ENCODE peak calls at places on chromosomes 1 and 21, in six cellular contexts. S is T-helper 9 cell; Z is LoVo; L is non-pigmented ciliary epithelial cell; Q is activated CD4-positive, alpha-beta T cell treated with anti-CD3 and anti-CD28 coated beads, Interleukin-2, amount 10 ng/mL, durations not matched to agents 7 days and 5 days; D is GM12864. P is an unnamed sample.

GRCh38 chr1:116909511-116910378 is at the start of gene PTGFRN:
- DNase-seq in S (peak), Z (peak), L (no peak), Q (no peak), D (no peak), P (peak)

GRCh38 chr21:25934771-25935224 is 200.0 kb downstream of the GABPA start:
- DNase-seq in S (no peak), Z (no peak), L (peak), Q (peak), D (no peak), P (peak)

GRCh38 chr1:51147394-51147793 is 45.4 kb downstream of the C1orf185 start:
- DNase-seq in S (no peak), Z (no peak), L (no peak), Q (no peak), D (no peak), P (no peak)

GRCh38 chr1:62417351-62417999 is 19.4 kb upstream of the USP1 start:
- DNase-seq in S (no peak), Z (no peak), L (no peak), Q (no peak), D (no peak), P (no peak)

GRCh38 chr1:62782197-62782886 is 1.6 kb upstream of the ATG4C start:
- DNase-seq in S (no peak), Z (no peak), L (peak), Q (no peak), D (no peak), P (no peak)

GRCh38 chr1:244104309-244105060 is 53.4 kb downstream of the ZBTB18 start:
- DNase-seq in S (no peak), Z (peak), L (peak), Q (no peak), D (no peak), P (peak)

GRCh38 chr1:40385437-40386310 is 12.1 kb downstream of the SMAP2 start:
- DNase-seq in S (peak), Z (no peak), L (no peak), Q (peak), D (peak), P (no peak)

GRCh38 chr1:201170533-201171062 is 16.3 kb upstream of the TMEM9 start:
- DNase-seq in S (peak), Z (peak), L (peak), Q (peak), D (peak), P (peak)

GRCh38 chr1:236979149-236979890 is 24.9 kb downstream of the MT1HL1 start:
- DNase-seq in S (no peak), Z (no peak), L (no peak), Q (no peak), D (no peak), P (no peak)

GRCh38 chr1:181482521-181483083 is 715 bp upstream of the CACNA1E start:
- DNase-seq in S (no peak), Z (no peak), L (no peak), Q (peak), D (no peak), P (peak)

GRCh38 chr1:204493145-204493881 is 1.3 kb downstream of the PIK3C2B start:
- DNase-seq in S (peak), Z (peak), L (no peak), Q (peak), D (no peak), P (peak)

GRCh38 chr1:156244126-156244525 is 2.1 kb downstream of the BGLAP start:
- DNase-seq in S (no peak), Z (no peak), L (no peak), Q (no peak), D (no peak), P (no peak)

GRCh38 chr21:35579520-35580293 is 480.6 kb downstream of the SETD4 start:
- DNase-seq in S (no peak), Z (no peak), L (no peak), Q (no peak), D (no peak), P (no peak)

GRCh38 chr1:17765444-17766411 is 10.6 kb downstream of the ACTL8 start:
- DNase-seq in S (no peak), Z (peak), L (peak), Q (no peak), D (no peak), P (peak)

GRCh38 chr1:56824956-56825355 is 5.8 kb upstream of the FYB2 start:
- DNase-seq in S (no peak), Z (no peak), L (no peak), Q (no peak), D (no peak), P (no peak)

GRCh38 chr1:167928457-167928852 is 8.0 kb upstream of the DCAF6 start:
- DNase-seq in S (no peak), Z (no peak), L (no peak), Q (no peak), D (no peak), P (no peak)

GRCh38 chr1:236168716-236169429 is 26.5 kb downstream of the GPR137B start:
- DNase-seq in S (no peak), Z (no peak), L (peak), Q (no peak), D (no peak), P (peak)

GRCh38 chr1:175481126-175482071 is 262.0 kb downstream of the TNR start:
- DNase-seq in S (no peak), Z (peak), L (no peak), Q (no peak), D (no peak), P (no peak)

GRCh38 chr21:26506951-26507350 is 66.1 kb downstream of the CYYR1 start:
- DNase-seq in S (no peak), Z (no peak), L (peak), Q (no peak), D (no peak), P (peak)

GRCh38 chr21:39676054-39676771 is 63.5 kb downstream of the B3GALT5 start:
- DNase-seq in S (no peak), Z (no peak), L (no peak), Q (no peak), D (no peak), P (peak)

GRCh38 chr1:196723325-196724185 is 51.1 kb upstream of the CFHR3 start:
- DNase-seq in S (peak), Z (peak), L (no peak), Q (peak), D (peak), P (peak)

GRCh38 chr1:14517813-14518180 is 80.7 kb upstream of the KAZN start:
- DNase-seq in S (no peak), Z (no peak), L (no peak), Q (no peak), D (no peak), P (no peak)

GRCh38 chr1:9119745-9120144 is 9.2 kb downstream of the GPR157 start:
- DNase-seq in S (no peak), Z (no peak), L (no peak), Q (no peak), D (no peak), P (no peak)

GRCh38 chr1:67532452-67533216 is 102.4 kb upstream of the SERBP1 start:
- DNase-seq in S (no peak), Z (peak), L (peak), Q (peak), D (peak), P (peak)

GRCh38 chr1:17485280-17485679 is 45.8 kb upstream of the RCC2 start:
- DNase-seq in S (no peak), Z (no peak), L (no peak), Q (no peak), D (no peak), P (no peak)

GRCh38 chr1:45543599-45544417 is 6.8 kb upstream of the AKR1A1 start:
- DNase-seq in S (peak), Z (no peak), L (no peak), Q (peak), D (peak), P (peak)

GRCh38 chr1:223835754-223836153 is 10.0 kb downstream of the TP53BP2 start:
- DNase-seq in S (no peak), Z (no peak), L (no peak), Q (no peak), D (no peak), P (no peak)

GRCh38 chr1:227077783-227078182 is 137.7 kb downstream of the COQ8A start:
- DNase-seq in S (no peak), Z (no peak), L (no peak), Q (no peak), D (no peak), P (no peak)

GRCh38 chr1:14699596-14699995 is 101.1 kb downstream of the KAZN start:
- DNase-seq in S (no peak), Z (no peak), L (no peak), Q (no peak), D (no peak), P (peak)

GRCh38 chr1:1779691-1780597 is 1.7 kb upstream of the NADK start:
- DNase-seq in S (peak), Z (no peak), L (no peak), Q (peak), D (peak), P (peak)

GRCh38 chr1:9625761-9626160 is 25.8 kb upstream of the PIK3CD start:
- DNase-seq in S (no peak), Z (no peak), L (no peak), Q (no peak), D (no peak), P (no peak)

GRCh38 chr1:46171872-46172271 is 3.0 kb upstream of the TSPAN1 start:
- DNase-seq in S (no peak), Z (no peak), L (no peak), Q (no peak), D (no peak), P (no peak)

GRCh38 chr1:5885471-5886139 is 106.6 kb downstream of the NPHP4 start:
- DNase-seq in S (no peak), Z (no peak), L (no peak), Q (no peak), D (no peak), P (no peak)

GRCh38 chr1:65442442-65442841 is 22.0 kb downstream of the LEPR start:
- DNase-seq in S (no peak), Z (no peak), L (no peak), Q (no peak), D (no peak), P (no peak)